ENCODE peak calls at places on chromosomes 4 and X, in six cellular contexts. H is ureter; Z is GM10248; R is stimulated activated CD4-positive, alpha-beta T cell treated with anti-CD3 and anti-CD28 coated beads, Interleukin-4, amount 100 ng/mL, for 4 hours; I is DMS79 treated with DMSO at 0.1 percent for 48 hours; J is HT1080. K is an unnamed sample.

GRCh38 chr4:25229804-25230203 is 4.0 kb upstream of the PI4K2B start:
- DNase-seq in H (no peak), Z (no peak), R (no peak), I (no peak), J (no peak), K (no peak)

GRCh38 chrX:71621644-71622346 is 3.5 kb upstream of the CXCR3 start:
- DNase-seq in H (no peak), Z (no peak), R (no peak), I (no peak), J (no peak), K (no peak)

GRCh38 chr4:40563401-40563800 is 66.3 kb downstream of the RBM47 start:
- DNase-seq in H (no peak), Z (no peak), R (no peak), I (no peak), J (no peak), K (no peak)

GRCh38 chr4:66023061-66023460 is 352.8 kb upstream of the EPHA5 start:
- DNase-seq in H (no peak), Z (no peak), R (no peak), I (no peak), J (no peak), K (no peak)

GRCh38 chr4:141999446-142000143 is 363.2 kb downstream of the IL15 start:
- DNase-seq in H (no peak), Z (no peak), R (no peak), I (no peak), J (no peak), K (no peak)

GRCh38 chr4:174749091-174749490 is 80.0 kb downstream of the GLRA3 start:
- DNase-seq in H (no peak), Z (no peak), R (no peak), I (no peak), J (peak), K (no peak)

GRCh38 chrX:108246304-108246954 is 154.9 kb downstream of the ATG4A start:
- DNase-seq in H (no peak), Z (no peak), R (no peak), I (no peak), J (no peak), K (no peak)

GRCh38 chr4:15366660-15367059 is 61.2 kb upstream of the C1QTNF7 start:
- DNase-seq in H (no peak), Z (no peak), R (no peak), I (no peak), J (peak), K (no peak)

GRCh38 chr4:13535708-13536361 is 8.5 kb downstream of the NKX3-2 start:
- DNase-seq in H (no peak), Z (peak), R (no peak), I (no peak), J (no peak), K (no peak)

GRCh38 chr4:39365931-39366771 is at the start of gene RFC1:
- DNase-seq in H (peak), Z (peak), R (peak), I (peak), J (peak), K (peak)

GRCh38 chr4:184420881-184421416 is 53.4 kb downstream of the IRF2 start:
- DNase-seq in H (no peak), Z (peak), R (no peak), I (no peak), J (no peak), K (no peak)

GRCh38 chrX:12159799-12160198 is 21.5 kb downstream of the FRMPD4 start:
- DNase-seq in H (no peak), Z (no peak), R (no peak), I (no peak), J (no peak), K (no peak)

GRCh38 chr4:154583677-154584076 is 6.9 kb downstream of the FGA start:
- DNase-seq in H (no peak), Z (no peak), R (no peak), I (no peak), J (no peak), K (no peak)

GRCh38 chrX:45274576-45274975 is 73.9 kb upstream of the DIPK2B start:
- DNase-seq in H (no peak), Z (no peak), R (no peak), I (no peak), J (peak), K (no peak)

GRCh38 chr4:88605744-88606143 is 13.5 kb downstream of the HERC3 start:
- DNase-seq in H (no peak), Z (no peak), R (no peak), I (no peak), J (no peak), K (no peak)

GRCh38 chrX:111259559-111259958 is 10.7 kb downstream of the CAPN6 start:
- DNase-seq in H (no peak), Z (no peak), R (no peak), I (no peak), J (no peak), K (no peak)

GRCh38 chr4:1406946-1407656 is 859 bp upstream of the NKX1-1 start:
- DNase-seq in H (no peak), Z (no peak), R (no peak), I (no peak), J (no peak), K (peak)

GRCh38 chr4:81032174-81032551 is 1.7 kb downstream of the BMP3 start:
- DNase-seq in H (no peak), Z (no peak), R (no peak), I (peak), J (no peak), K (no peak)

GRCh38 chr4:110970642-110971041 is 347.8 kb upstream of the PITX2 start:
- DNase-seq in H (no peak), Z (peak), R (no peak), I (no peak), J (peak), K (no peak)

GRCh38 chrX:137432609-137433008 is 133.3 kb upstream of the ZIC3 start:
- DNase-seq in H (no peak), Z (no peak), R (no peak), I (no peak), J (no peak), K (no peak)

GRCh38 chr4:113616443-113616842 is 145.1 kb downstream of the CAMK2D start:
- DNase-seq in H (no peak), Z (no peak), R (no peak), I (no peak), J (no peak), K (no peak)

GRCh38 chrX:40189018-40189417 is 91.3 kb upstream of the BCOR start:
- DNase-seq in H (no peak), Z (no peak), R (no peak), I (no peak), J (no peak), K (no peak)

GRCh38 chr4:92253986-92254671 is 49.6 kb upstream of the GRID2 start:
- DNase-seq in H (no peak), Z (no peak), R (no peak), I (no peak), J (no peak), K (no peak)

GRCh38 chr4:119116021-119116420 is 19.6 kb upstream of the MYOZ2 start:
- DNase-seq in H (no peak), Z (no peak), R (no peak), I (no peak), J (no peak), K (no peak)

GRCh38 chr4:53361451-53361850 is 4.4 kb downstream of the SCFD2 start:
- DNase-seq in H (no peak), Z (no peak), R (no peak), I (no peak), J (no peak), K (no peak)

GRCh38 chrX:101478366-101478765 is 6.9 kb upstream of the ARMCX4 start:
- DNase-seq in H (no peak), Z (no peak), R (no peak), I (no peak), J (peak), K (no peak)

GRCh38 chr4:1239141-1239948 is 9.6 kb downstream of the CTBP1 start:
- DNase-seq in H (no peak), Z (no peak), R (no peak), I (no peak), J (no peak), K (no peak)

GRCh38 chr4:181559637-181560036 is 683.6 kb upstream of the TENM3 start:
- DNase-seq in H (no peak), Z (no peak), R (no peak), I (no peak), J (no peak), K (no peak)

GRCh38 chr4:152991361-152991760 is 55.2 kb downstream of the FHDC1 start:
- DNase-seq in H (no peak), Z (no peak), R (no peak), I (no peak), J (no peak), K (no peak)

GRCh38 chr4:22485751-22486150 is 30.1 kb downstream of the ADGRA3 start:
- DNase-seq in H (no peak), Z (no peak), R (no peak), I (peak), J (no peak), K (no peak)

GRCh38 chr4:102616661-102617060 is 115.5 kb downstream of the NFKB1 start:
- DNase-seq in H (no peak), Z (no peak), R (no peak), I (no peak), J (no peak), K (no peak)

GRCh38 chr4:1939664-1940509 is 68.7 kb downstream of the NSD2 start:
- DNase-seq in H (no peak), Z (no peak), R (no peak), I (peak), J (peak), K (no peak)

GRCh38 chr4:107283587-107284559 is 247.8 kb upstream of the DKK2 start:
- DNase-seq in H (no peak), Z (no peak), R (no peak), I (no peak), J (peak), K (no peak)

GRCh38 chrX:70908541-70908940 is at the start of gene TEX11:
- DNase-seq in H (no peak), Z (no peak), R (no peak), I (no peak), J (no peak), K (no peak)

GRCh38 chr4:155799106-155799793 is 40.4 kb downstream of the GUCY1B1 start:
- DNase-seq in H (no peak), Z (no peak), R (no peak), I (no peak), J (no peak), K (no peak)

GRCh38 chr4:71599588-71599987 is 184.3 kb downstream of the GC start:
- DNase-seq in H (no peak), Z (no peak), R (no peak), I (no peak), J (no peak), K (no peak)

GRCh38 chrX:154378799-154379568 is at the start of gene EMD:
- DNase-seq in H (peak), Z (peak), R (peak), I (peak), J (peak), K (peak)

GRCh38 chr4:99710681-99711345 is 53.2 kb upstream of the C4orf54 start:
- DNase-seq in H (no peak), Z (no peak), R (no peak), I (no peak), J (peak), K (no peak)

GRCh38 chr4:2932561-2932950 is 30.6 kb downstream of the NOP14 start:
- DNase-seq in H (no peak), Z (no peak), R (no peak), I (no peak), J (no peak), K (no peak)

GRCh38 chrX:70042399-70043371 is 7.1 kb downstream of the AWAT2 start:
- DNase-seq in H (peak), Z (no peak), R (no peak), I (no peak), J (peak), K (peak)

K was measured in mesenteric fat pad.